ENCODE peak calls at places on chromosomes 12 and 14, in seven cellular contexts. One of them, this sample, is unnamed.

GRCh38 chr14:67618617-67619063 is 1.1 kb upstream of the ARG2 start:
- DNase-seq in epithelial cell of esophagus: peak; percentile 72
- DNase-seq in HFF-Myc: peak; percentile 79
- DNase-seq in fibroblast of pulmonary artery: peak; percentile 90
- DNase-seq in astrocyte of the spinal cord: peak; percentile 85
- DNase-seq in esophagus squamous epithelium: no peak
- DNase-seq in BJ: peak; percentile 37
- DNase-seq in this sample: peak; percentile 17

GRCh38 chr12:104215638-104216297 is at the start of gene TXNRD1:
- DNase-seq in BJ: no peak
- DNase-seq in HFF-Myc: no peak
- DNase-seq in epithelial cell of esophagus: peak; percentile 83
- DNase-seq in fibroblast of pulmonary artery: peak; percentile 83
- DNase-seq in astrocyte of the spinal cord: peak; percentile 80
- DNase-seq in esophagus squamous epithelium: peak; percentile 8
- DNase-seq in this sample: peak; percentile 84

GRCh38 chr12:49866859-49867579 is 24.1 kb upstream of the BCDIN3D start:
- DNase-seq in esophagus squamous epithelium: no peak
- DNase-seq in HFF-Myc: no peak
- DNase-seq in epithelial cell of esophagus: peak; percentile 69
- DNase-seq in BJ: no peak
- DNase-seq in astrocyte of the spinal cord: peak; percentile 36
- DNase-seq in fibroblast of pulmonary artery: peak; percentile 67
- DNase-seq in this sample: peak; percentile 80

GRCh38 chr12:39611818-39612217 is 7.8 kb downstream of the ABCD2 start:
- DNase-seq in esophagus squamous epithelium: no peak
- DNase-seq in astrocyte of the spinal cord: no peak
- DNase-seq in epithelial cell of esophagus: no peak
- DNase-seq in fibroblast of pulmonary artery: no peak
- DNase-seq in HFF-Myc: no peak
- DNase-seq in BJ: no peak
- DNase-seq in this sample: no peak

GRCh38 chr14:49249022-49249421 is 337.2 kb downstream of the RPS29 start:
- DNase-seq in esophagus squamous epithelium: no peak
- DNase-seq in BJ: no peak
- DNase-seq in fibroblast of pulmonary artery: no peak
- DNase-seq in astrocyte of the spinal cord: peak; percentile 26
- DNase-seq in epithelial cell of esophagus: peak; percentile 14
- DNase-seq in HFF-Myc: no peak
- DNase-seq in this sample: no peak

GRCh38 chr12:12999276-12999958 is 648 bp downstream of the HEBP1 start:
- DNase-seq in fibroblast of pulmonary artery: peak; percentile 32
- DNase-seq in esophagus squamous epithelium: no peak
- DNase-seq in epithelial cell of esophagus: no peak
- DNase-seq in BJ: no peak
- DNase-seq in HFF-Myc: no peak
- DNase-seq in astrocyte of the spinal cord: no peak
- DNase-seq in this sample: peak; percentile 41

GRCh38 chr14:23538785-23539184 is 12.8 kb downstream of the ZFHX2 start:
- DNase-seq in fibroblast of pulmonary artery: peak; percentile 18
- DNase-seq in esophagus squamous epithelium: no peak
- DNase-seq in BJ: no peak
- DNase-seq in astrocyte of the spinal cord: peak; percentile 22
- DNase-seq in HFF-Myc: no peak
- DNase-seq in epithelial cell of esophagus: peak; percentile 23
- DNase-seq in this sample: no peak

GRCh38 chr14:58166005-58166983 is 14.3 kb upstream of the ARMH4 start:
- DNase-seq in BJ: peak; percentile 22
- DNase-seq in HFF-Myc: peak; percentile 54
- DNase-seq in fibroblast of pulmonary artery: peak; percentile 87
- DNase-seq in epithelial cell of esophagus: peak; percentile 73
- DNase-seq in astrocyte of the spinal cord: peak; percentile 81
- DNase-seq in esophagus squamous epithelium: no peak
- DNase-seq in this sample: peak; percentile 87

GRCh38 chr12:85423947-85424346 is 143.9 kb downstream of the ALX1 start:
- DNase-seq in esophagus squamous epithelium: no peak
- DNase-seq in BJ: no peak
- DNase-seq in HFF-Myc: no peak
- DNase-seq in epithelial cell of esophagus: no peak
- DNase-seq in astrocyte of the spinal cord: no peak
- DNase-seq in fibroblast of pulmonary artery: no peak
- DNase-seq in this sample: no peak

GRCh38 chr12:96136720-96137378 is 57.3 kb upstream of the ELK3 start:
- DNase-seq in HFF-Myc: no peak
- DNase-seq in epithelial cell of esophagus: peak; percentile 68
- DNase-seq in esophagus squamous epithelium: no peak
- DNase-seq in fibroblast of pulmonary artery: no peak
- DNase-seq in BJ: no peak
- DNase-seq in astrocyte of the spinal cord: peak; percentile 44
- DNase-seq in this sample: no peak

GRCh38 chr12:11661491-11662085 is 12.1 kb downstream of the ETV6 start:
- DNase-seq in HFF-Myc: no peak
- DNase-seq in esophagus squamous epithelium: no peak
- DNase-seq in BJ: no peak
- DNase-seq in fibroblast of pulmonary artery: no peak
- DNase-seq in astrocyte of the spinal cord: no peak
- DNase-seq in epithelial cell of esophagus: peak; percentile 56
- DNase-seq in this sample: no peak

GRCh38 chr14:103292426-103293374 is 41.3 kb upstream of the EIF5 start:
- DNase-seq in BJ: no peak
- DNase-seq in fibroblast of pulmonary artery: peak; percentile 74
- DNase-seq in HFF-Myc: peak; percentile 22
- DNase-seq in epithelial cell of esophagus: peak; percentile 67
- DNase-seq in esophagus squamous epithelium: no peak
- DNase-seq in astrocyte of the spinal cord: peak; percentile 51
- DNase-seq in this sample: peak; percentile 87

GRCh38 chr12:116708826-116709756 is 28.8 kb downstream of the SPRING1 start:
- DNase-seq in fibroblast of pulmonary artery: peak; percentile 70
- DNase-seq in HFF-Myc: peak; percentile 36
- DNase-seq in esophagus squamous epithelium: no peak
- DNase-seq in BJ: no peak
- DNase-seq in epithelial cell of esophagus: peak; percentile 54
- DNase-seq in astrocyte of the spinal cord: peak; percentile 49
- DNase-seq in this sample: peak; percentile 14
- TF ChIP-seq CTCF in fibroblast of pulmonary artery: peak; percentile 42
- TF ChIP-seq CTCF in HFF-Myc: peak; percentile 60
- TF ChIP-seq CTCF in esophagus squamous epithelium: peak; percentile 57
- TF ChIP-seq CTCF in BJ: peak; percentile 49
- TF ChIP-seq CTCF in epithelial cell of esophagus: peak; percentile 77
- TF ChIP-seq CTCF in astrocyte of the spinal cord: peak; percentile 55
- TF ChIP-seq CTCF in this sample: no peak

GRCh38 chr14:99749142-99749541 is 44.1 kb upstream of the EML1 start:
- DNase-seq in fibroblast of pulmonary artery: no peak
- DNase-seq in esophagus squamous epithelium: no peak
- DNase-seq in epithelial cell of esophagus: no peak
- DNase-seq in HFF-Myc: no peak
- DNase-seq in BJ: no peak
- DNase-seq in astrocyte of the spinal cord: no peak
- DNase-seq in this sample: no peak
- TF ChIP-seq CTCF in fibroblast of pulmonary artery: peak; percentile 29
- TF ChIP-seq CTCF in esophagus squamous epithelium: no peak
- TF ChIP-seq CTCF in epithelial cell of esophagus: no peak
- TF ChIP-seq CTCF in HFF-Myc: peak; percentile 13
- TF ChIP-seq CTCF in BJ: peak; percentile 12
- TF ChIP-seq CTCF in astrocyte of the spinal cord: peak; percentile 22
- TF ChIP-seq CTCF in this sample: peak; percentile 32

GRCh38 chr12:18221726-18222125 is 39.6 kb upstream of the PIK3C2G start:
- DNase-seq in esophagus squamous epithelium: no peak
- DNase-seq in fibroblast of pulmonary artery: no peak
- DNase-seq in BJ: no peak
- DNase-seq in epithelial cell of esophagus: no peak
- DNase-seq in astrocyte of the spinal cord: no peak
- DNase-seq in HFF-Myc: no peak
- DNase-seq in this sample: no peak

GRCh38 chr12:18222699-18223098 is 38.6 kb upstream of the PIK3C2G start:
- DNase-seq in fibroblast of pulmonary artery: no peak
- DNase-seq in astrocyte of the spinal cord: no peak
- DNase-seq in HFF-Myc: no peak
- DNase-seq in esophagus squamous epithelium: no peak
- DNase-seq in epithelial cell of esophagus: no peak
- DNase-seq in BJ: no peak
- DNase-seq in this sample: no peak

DNA sequence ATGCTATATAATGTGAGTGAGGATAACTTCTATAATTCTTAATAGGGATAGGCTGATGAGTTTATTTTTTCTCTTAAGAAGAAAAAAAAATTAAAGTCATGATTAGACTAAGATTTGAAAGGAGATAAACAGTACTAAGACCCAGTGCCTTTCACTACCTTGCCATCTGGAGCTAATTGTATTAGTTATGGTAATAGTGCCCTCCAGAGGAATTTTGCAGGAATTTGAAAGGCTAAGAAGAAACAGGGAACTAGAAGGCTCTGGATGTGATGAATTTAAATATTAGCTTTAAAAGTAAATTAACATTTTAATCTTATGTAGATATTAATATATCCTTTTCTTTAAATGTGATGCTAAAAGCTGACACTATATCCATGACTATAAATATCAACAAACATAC is 36.6 kb upstream of the PIK3C2G start:
- DNase-seq in epithelial cell of esophagus: peak; percentile 60
- DNase-seq in astrocyte of the spinal cord: peak; percentile 60
- DNase-seq in esophagus squamous epithelium: no peak
- DNase-seq in HFF-Myc: no peak
- DNase-seq in BJ: no peak
- DNase-seq in fibroblast of pulmonary artery: peak; percentile 71
- DNase-seq in this sample: no peak
- TF ChIP-seq CTCF in epithelial cell of esophagus: peak; percentile 62
- TF ChIP-seq CTCF in astrocyte of the spinal cord: peak; percentile 55
- TF ChIP-seq CTCF in esophagus squamous epithelium: peak; percentile 43
- TF ChIP-seq CTCF in HFF-Myc: peak; percentile 16
- TF ChIP-seq CTCF in BJ: peak; percentile 21
- TF ChIP-seq CTCF in fibroblast of pulmonary artery: peak; percentile 67
- TF ChIP-seq CTCF in this sample: peak; percentile 23

GRCh38 chr12:123122649-123123048 is 28.2 kb downstream of the PITPNM2 start:
- DNase-seq in HFF-Myc: no peak
- DNase-seq in fibroblast of pulmonary artery: no peak
- DNase-seq in BJ: no peak
- DNase-seq in epithelial cell of esophagus: no peak
- DNase-seq in astrocyte of the spinal cord: no peak
- DNase-seq in esophagus squamous epithelium: no peak
- DNase-seq in this sample: no peak

GRCh38 chr12:123121670-123122069 is 29.2 kb downstream of the PITPNM2 start:
- DNase-seq in BJ: no peak
- DNase-seq in fibroblast of pulmonary artery: no peak
- DNase-seq in esophagus squamous epithelium: no peak
- DNase-seq in astrocyte of the spinal cord: no peak
- DNase-seq in epithelial cell of esophagus: no peak
- DNase-seq in HFF-Myc: no peak
- DNase-seq in this sample: no peak

GRCh38 chr12:123131291-123131831 is 19.5 kb downstream of the PITPNM2 start:
- DNase-seq in fibroblast of pulmonary artery: no peak
- DNase-seq in astrocyte of the spinal cord: no peak
- DNase-seq in epithelial cell of esophagus: peak; percentile 27
- DNase-seq in esophagus squamous epithelium: no peak
- DNase-seq in HFF-Myc: no peak
- DNase-seq in BJ: no peak
- DNase-seq in this sample: no peak

GRCh38 chr12:123129651-123130050 is 21.2 kb downstream of the PITPNM2 start:
- DNase-seq in epithelial cell of esophagus: peak; percentile 38
- DNase-seq in astrocyte of the spinal cord: no peak
- DNase-seq in BJ: no peak
- DNase-seq in esophagus squamous epithelium: no peak
- DNase-seq in fibroblast of pulmonary artery: no peak
- DNase-seq in HFF-Myc: no peak
- DNase-seq in this sample: no peak

DNA sequence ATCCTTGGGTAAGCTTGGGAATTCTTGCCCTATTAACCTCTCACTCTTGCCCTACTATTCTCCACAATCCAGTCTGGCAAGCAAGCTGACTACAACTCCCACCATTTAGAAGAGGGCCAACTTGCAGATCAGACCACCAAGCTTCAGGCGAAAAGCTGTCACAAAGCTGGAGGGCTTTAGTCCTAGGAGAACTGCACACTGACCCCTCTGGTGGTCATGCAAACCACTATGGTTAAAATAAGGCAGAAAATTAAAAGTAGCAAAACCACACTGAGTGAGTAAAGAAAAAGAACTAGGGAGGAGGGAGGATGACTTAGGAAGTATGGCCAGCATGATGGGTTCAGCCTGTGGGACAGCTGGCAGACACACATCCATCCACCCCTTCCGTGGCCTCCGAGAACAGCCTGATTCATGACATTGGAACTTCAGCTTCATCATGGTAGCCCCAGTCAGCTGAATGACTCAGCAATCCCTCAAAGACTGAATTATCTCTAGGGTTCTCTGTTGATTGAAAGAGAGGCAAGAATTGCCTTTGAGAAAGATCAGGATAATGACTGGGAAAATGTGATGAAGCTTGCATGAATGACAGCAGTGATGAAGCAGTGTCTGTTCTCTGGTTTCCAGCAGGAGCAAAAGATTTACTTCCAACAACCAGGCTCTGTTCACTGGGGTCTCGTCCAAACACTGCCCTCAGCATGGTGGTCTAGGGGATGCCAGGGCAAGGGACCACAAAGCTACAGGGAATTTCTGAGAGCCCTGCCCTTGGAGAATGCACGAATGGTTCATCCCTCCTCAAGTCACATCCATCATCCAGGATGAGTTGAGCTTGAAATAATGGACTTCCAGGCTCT is 24.4 kb downstream of the PITPNM2 start:
- DNase-seq in BJ: peak; percentile 92
- DNase-seq in esophagus squamous epithelium: no peak
- DNase-seq in epithelial cell of esophagus: peak; percentile 91
- DNase-seq in HFF-Myc: peak; percentile 75
- DNase-seq in fibroblast of pulmonary artery: peak; percentile 98
- DNase-seq in astrocyte of the spinal cord: peak; percentile 94
- DNase-seq in this sample: no peak
- TF ChIP-seq CTCF in BJ: peak; percentile 55
- TF ChIP-seq CTCF in esophagus squamous epithelium: no peak
- TF ChIP-seq CTCF in epithelial cell of esophagus: no peak
- TF ChIP-seq CTCF in HFF-Myc: peak; percentile 33
- TF ChIP-seq CTCF in fibroblast of pulmonary artery: peak; percentile 41
- TF ChIP-seq CTCF in astrocyte of the spinal cord: peak; percentile 47
- TF ChIP-seq CTCF in this sample: no peak

DNA sequence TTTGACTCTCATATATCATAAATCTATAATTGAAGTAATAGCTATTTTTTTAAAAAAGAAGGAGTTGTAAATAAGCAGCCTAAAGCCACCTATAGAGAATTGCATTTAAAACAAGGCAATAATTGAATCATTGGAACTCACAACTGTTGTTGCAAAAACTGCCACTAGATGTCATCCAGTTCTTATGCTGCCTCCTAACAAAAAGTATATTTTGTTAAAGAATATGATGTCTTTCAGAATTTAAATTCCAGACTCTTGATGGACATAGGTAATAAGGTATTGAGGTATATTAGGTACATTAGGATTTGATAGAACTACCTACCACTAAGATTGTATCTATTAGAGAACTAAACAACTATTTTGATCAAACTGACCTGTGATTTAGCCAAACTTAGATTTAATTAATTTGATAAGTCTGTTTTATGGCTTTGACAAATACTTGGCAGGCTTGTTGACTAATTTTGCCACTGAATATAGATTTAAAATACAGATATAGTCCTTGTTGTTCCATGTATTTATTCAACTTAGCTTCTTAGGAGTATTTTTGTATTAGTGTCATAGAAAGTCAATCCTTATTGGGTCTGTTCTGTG is 401.4 kb downstream of the RPL10L start:
- DNase-seq in astrocyte of the spinal cord: peak; percentile 14
- DNase-seq in fibroblast of pulmonary artery: peak; percentile 31
- DNase-seq in epithelial cell of esophagus: peak; percentile 38
- DNase-seq in BJ: no peak
- DNase-seq in HFF-Myc: peak; percentile 0
- DNase-seq in esophagus squamous epithelium: no peak
- DNase-seq in this sample: peak; percentile 8
- TF ChIP-seq CTCF in astrocyte of the spinal cord: peak; percentile 59
- TF ChIP-seq CTCF in fibroblast of pulmonary artery: peak; percentile 47
- TF ChIP-seq CTCF in epithelial cell of esophagus: peak; percentile 62
- TF ChIP-seq CTCF in BJ: peak; percentile 44
- TF ChIP-seq CTCF in HFF-Myc: peak; percentile 28
- TF ChIP-seq CTCF in esophagus squamous epithelium: peak; percentile 26
- TF ChIP-seq CTCF in this sample: peak; percentile 72

GRCh38 chr14:96297000-96297399 is 41.0 kb downstream of the BDKRB1 start:
- DNase-seq in epithelial cell of esophagus: peak; percentile 24
- DNase-seq in BJ: no peak
- DNase-seq in HFF-Myc: no peak
- DNase-seq in fibroblast of pulmonary artery: peak; percentile 34
- DNase-seq in esophagus squamous epithelium: no peak
- DNase-seq in astrocyte of the spinal cord: peak; percentile 29
- DNase-seq in this sample: no peak
- TF ChIP-seq CTCF in epithelial cell of esophagus: peak; percentile 26
- TF ChIP-seq CTCF in BJ: peak; percentile 46
- TF ChIP-seq CTCF in HFF-Myc: no peak
- TF ChIP-seq CTCF in fibroblast of pulmonary artery: peak; percentile 59
- TF ChIP-seq CTCF in esophagus squamous epithelium: peak; percentile 31
- TF ChIP-seq CTCF in astrocyte of the spinal cord: peak; percentile 51
- TF ChIP-seq CTCF in this sample: peak; percentile 55

This sample was measured in endothelial cell.